ENCODE peak calls at places on chromosomes 4 and X, in nine cellular contexts. One of them, this sample, is unnamed.

GRCh38 chr4:106358899-106359298 is 9.7 kb downstream of the GIMD1 start:
- DNase-seq in upper lobe of right lung: no peak
- DNase-seq in pancreas: no peak
- DNase-seq in CD8-positive, alpha-beta T cell: no peak
- DNase-seq in esophagus squamous epithelium: no peak
- DNase-seq in H9: no peak
- DNase-seq in dorsolateral prefrontal cortex: no peak
- DNase-seq in astrocyte: peak; percentile 90
- DNase-seq in heart left ventricle: no peak
- DNase-seq in this sample: no peak

GRCh38 chr4:139297001-139297410 is 4.3 kb upstream of the NAA15 start:
- DNase-seq in esophagus squamous epithelium: no peak
- DNase-seq in CD8-positive, alpha-beta T cell: no peak
- DNase-seq in upper lobe of right lung: no peak
- DNase-seq in astrocyte: peak; percentile 47
- DNase-seq in dorsolateral prefrontal cortex: no peak
- DNase-seq in pancreas: no peak
- DNase-seq in H9: no peak
- DNase-seq in heart left ventricle: no peak
- DNase-seq in this sample: no peak

GRCh38 chrX:10050481-10050880 is 83.3 kb downstream of the CLDN34 start:
- DNase-seq in upper lobe of right lung: no peak
- DNase-seq in H9: peak; percentile 63
- DNase-seq in CD8-positive, alpha-beta T cell: no peak
- DNase-seq in dorsolateral prefrontal cortex: no peak
- DNase-seq in astrocyte: peak; percentile 70
- DNase-seq in heart left ventricle: peak; percentile 58
- DNase-seq in esophagus squamous epithelium: no peak
- DNase-seq in pancreas: no peak
- DNase-seq in this sample: no peak

GRCh38 chrX:1493317-1493856 is 40.7 kb upstream of the ASMTL start:
- DNase-seq in esophagus squamous epithelium: no peak
- DNase-seq in upper lobe of right lung: peak; percentile 39
- DNase-seq in CD8-positive, alpha-beta T cell: no peak
- DNase-seq in H9: no peak
- DNase-seq in dorsolateral prefrontal cortex: no peak
- DNase-seq in astrocyte: no peak
- DNase-seq in heart left ventricle: no peak
- DNase-seq in pancreas: no peak
- DNase-seq in this sample: no peak

GRCh38 chr4:54660145-54660535 is 2.4 kb downstream of the KIT start:
- DNase-seq in heart left ventricle: no peak
- DNase-seq in esophagus squamous epithelium: no peak
- DNase-seq in H9: no peak
- DNase-seq in dorsolateral prefrontal cortex: no peak
- DNase-seq in CD8-positive, alpha-beta T cell: no peak
- DNase-seq in astrocyte: no peak
- DNase-seq in upper lobe of right lung: no peak
- DNase-seq in pancreas: no peak
- DNase-seq in this sample: no peak

GRCh38 chr4:186485621-186486062 is 69.7 kb downstream of the MTNR1A start:
- DNase-seq in pancreas: no peak
- DNase-seq in H9: no peak
- DNase-seq in CD8-positive, alpha-beta T cell: no peak
- DNase-seq in astrocyte: peak; percentile 16
- DNase-seq in heart left ventricle: no peak
- DNase-seq in upper lobe of right lung: no peak
- DNase-seq in dorsolateral prefrontal cortex: peak; percentile 62
- DNase-seq in esophagus squamous epithelium: no peak
- DNase-seq in this sample: no peak

GRCh38 chrX:107025538-107025937 is 25.5 kb upstream of the MORC4 start:
- DNase-seq in upper lobe of right lung: no peak
- DNase-seq in astrocyte: peak; percentile 2
- DNase-seq in heart left ventricle: no peak
- DNase-seq in esophagus squamous epithelium: no peak
- DNase-seq in dorsolateral prefrontal cortex: no peak
- DNase-seq in H9: no peak
- DNase-seq in pancreas: no peak
- DNase-seq in CD8-positive, alpha-beta T cell: no peak
- DNase-seq in this sample: no peak

GRCh38 chr4:105808459-105809041 is 86.7 kb upstream of the NPNT start:
- DNase-seq in H9: no peak
- DNase-seq in astrocyte: peak; percentile 66
- DNase-seq in pancreas: no peak
- DNase-seq in heart left ventricle: no peak
- DNase-seq in esophagus squamous epithelium: no peak
- DNase-seq in dorsolateral prefrontal cortex: no peak
- DNase-seq in upper lobe of right lung: no peak
- DNase-seq in CD8-positive, alpha-beta T cell: no peak
- DNase-seq in this sample: no peak

GRCh38 chrX:150155396-150156048 is 207.6 kb upstream of the MAMLD1 start:
- DNase-seq in heart left ventricle: peak; percentile 23
- DNase-seq in H9: no peak
- DNase-seq in astrocyte: peak; percentile 40
- DNase-seq in esophagus squamous epithelium: no peak
- DNase-seq in CD8-positive, alpha-beta T cell: no peak
- DNase-seq in dorsolateral prefrontal cortex: no peak
- DNase-seq in pancreas: no peak
- DNase-seq in upper lobe of right lung: no peak
- DNase-seq in this sample: peak; percentile 28

GRCh38 chr4:103099691-103100392 is at the start of gene BDH2:
- DNase-seq in H9: peak; percentile 35
- DNase-seq in pancreas: no peak
- DNase-seq in upper lobe of right lung: no peak
- DNase-seq in heart left ventricle: peak; percentile 64
- DNase-seq in dorsolateral prefrontal cortex: no peak
- DNase-seq in CD8-positive, alpha-beta T cell: peak; percentile 3
- DNase-seq in astrocyte: peak; percentile 92
- DNase-seq in esophagus squamous epithelium: no peak
- DNase-seq in this sample: peak; percentile 73

DNA sequence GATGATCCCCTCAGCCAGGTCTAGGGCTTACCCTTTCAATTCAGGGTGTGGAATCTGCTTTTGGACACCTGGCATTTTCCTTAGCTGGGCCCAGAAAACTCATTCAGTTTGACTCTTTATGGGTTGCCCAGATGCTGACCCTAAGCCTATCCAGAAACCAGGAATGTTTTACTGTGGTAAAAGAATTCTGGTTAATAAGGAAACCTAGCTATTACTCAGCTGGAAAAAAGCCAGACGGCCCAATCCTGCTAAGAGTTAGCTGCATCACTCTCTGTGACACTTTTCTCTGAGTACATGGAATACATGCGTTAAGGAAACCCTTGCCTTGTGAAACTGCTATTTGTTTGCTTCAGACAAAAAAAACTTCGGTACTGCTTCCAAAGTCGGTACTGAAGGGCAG is 28.0 kb downstream of the ING2 start:
- DNase-seq in esophagus squamous epithelium: no peak
- DNase-seq in pancreas: no peak
- DNase-seq in CD8-positive, alpha-beta T cell: no peak
- DNase-seq in dorsolateral prefrontal cortex: no peak
- DNase-seq in astrocyte: peak; percentile 81
- DNase-seq in H9: no peak
- DNase-seq in heart left ventricle: no peak
- DNase-seq in upper lobe of right lung: no peak
- DNase-seq in this sample: no peak
- H3K27me3 ChIP-seq in esophagus squamous epithelium: no peaks in the 10 kb centered on the region
- H3K27me3 ChIP-seq in pancreas: no peaks in the 10 kb centered on the region
- H3K27me3 ChIP-seq in CD8-positive, alpha-beta T cell: no peaks in the 10 kb centered on the region
- H3K27me3 ChIP-seq in dorsolateral prefrontal cortex: no peaks in the 10 kb centered on the region
- H3K27me3 ChIP-seq in astrocyte: peaks cover 35% of the 10 kb centered on the region
- H3K27me3 ChIP-seq in H9: no peaks in the 10 kb centered on the region
- H3K27me3 ChIP-seq in heart left ventricle: peaks cover 21% of the 10 kb centered on the region
- H3K27me3 ChIP-seq in upper lobe of right lung: no peaks in the 10 kb centered on the region
- H3K27me3 ChIP-seq in this sample: peaks cover 3% of the 10 kb centered on the region

DNA sequence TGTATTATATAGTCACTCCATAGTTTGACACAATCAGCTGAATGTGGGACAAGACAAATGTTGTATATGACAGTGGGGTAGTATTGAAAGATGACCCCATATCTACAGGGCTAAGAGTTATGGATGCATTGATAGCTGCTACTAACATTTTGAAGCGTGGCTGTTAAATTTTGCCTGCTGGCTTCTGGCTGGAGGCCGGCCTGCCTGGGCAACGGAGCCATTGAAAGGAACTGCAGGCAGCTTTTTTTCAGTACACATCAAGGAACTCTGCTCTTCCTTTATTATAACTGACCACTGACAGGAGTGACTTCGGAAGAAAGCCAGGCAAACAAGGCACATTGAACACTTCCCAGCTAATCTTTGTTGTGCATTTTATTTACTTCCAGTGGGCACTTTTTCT is 76.1 kb upstream of the TMEM33 start:
- DNase-seq in astrocyte: no peak
- DNase-seq in esophagus squamous epithelium: no peak
- DNase-seq in heart left ventricle: no peak
- DNase-seq in dorsolateral prefrontal cortex: no peak
- DNase-seq in pancreas: no peak
- DNase-seq in upper lobe of right lung: no peak
- DNase-seq in CD8-positive, alpha-beta T cell: no peak
- DNase-seq in H9: no peak
- DNase-seq in this sample: no peak
- H3K27me3 ChIP-seq in astrocyte: peaks cover 24% of the 10 kb centered on the region
- H3K27me3 ChIP-seq in esophagus squamous epithelium: no peaks in the 10 kb centered on the region
- H3K27me3 ChIP-seq in heart left ventricle: peaks cover 54% of the 10 kb centered on the region
- H3K27me3 ChIP-seq in dorsolateral prefrontal cortex: no peaks in the 10 kb centered on the region
- H3K27me3 ChIP-seq in pancreas: no peaks in the 10 kb centered on the region
- H3K27me3 ChIP-seq in upper lobe of right lung: peaks cover 46% of the 10 kb centered on the region
- H3K27me3 ChIP-seq in CD8-positive, alpha-beta T cell: no peaks in the 10 kb centered on the region
- H3K27me3 ChIP-seq in H9: peaks cover 4% of the 10 kb centered on the region
- H3K27me3 ChIP-seq in this sample: no peaks in the 10 kb centered on the region

GRCh38 chr4:187501731-187502130 is 493.8 kb upstream of the ZFP42 start:
- DNase-seq in astrocyte: no peak
- DNase-seq in upper lobe of right lung: no peak
- DNase-seq in pancreas: no peak
- DNase-seq in dorsolateral prefrontal cortex: no peak
- DNase-seq in CD8-positive, alpha-beta T cell: no peak
- DNase-seq in H9: no peak
- DNase-seq in esophagus squamous epithelium: no peak
- DNase-seq in heart left ventricle: no peak
- DNase-seq in this sample: no peak

GRCh38 chr4:187499961-187500360 is 495.6 kb upstream of the ZFP42 start:
- DNase-seq in H9: no peak
- DNase-seq in pancreas: no peak
- DNase-seq in CD8-positive, alpha-beta T cell: no peak
- DNase-seq in upper lobe of right lung: no peak
- DNase-seq in astrocyte: no peak
- DNase-seq in heart left ventricle: no peak
- DNase-seq in esophagus squamous epithelium: no peak
- DNase-seq in dorsolateral prefrontal cortex: no peak
- DNase-seq in this sample: no peak

GRCh38 chr4:187504974-187505797 is 490.4 kb upstream of the ZFP42 start:
- DNase-seq in esophagus squamous epithelium: no peak
- DNase-seq in H9: peak; percentile 56
- DNase-seq in upper lobe of right lung: peak; percentile 62
- DNase-seq in dorsolateral prefrontal cortex: no peak
- DNase-seq in pancreas: no peak
- DNase-seq in astrocyte: no peak
- DNase-seq in CD8-positive, alpha-beta T cell: no peak
- DNase-seq in heart left ventricle: no peak
- DNase-seq in this sample: no peak
- H3K27me3 ChIP-seq in esophagus squamous epithelium: no peaks in the 10 kb centered on the region
- H3K27me3 ChIP-seq in H9: no peaks in the 10 kb centered on the region
- H3K27me3 ChIP-seq in upper lobe of right lung: no peaks in the 10 kb centered on the region
- H3K27me3 ChIP-seq in dorsolateral prefrontal cortex: no peaks in the 10 kb centered on the region
- H3K27me3 ChIP-seq in pancreas: no peaks in the 10 kb centered on the region
- H3K27me3 ChIP-seq in astrocyte: no peaks in the 10 kb centered on the region
- H3K27me3 ChIP-seq in CD8-positive, alpha-beta T cell: no peaks in the 10 kb centered on the region
- H3K27me3 ChIP-seq in heart left ventricle: no peaks in the 10 kb centered on the region
- H3K27me3 ChIP-seq in this sample: no peaks in the 10 kb centered on the region

DNA sequence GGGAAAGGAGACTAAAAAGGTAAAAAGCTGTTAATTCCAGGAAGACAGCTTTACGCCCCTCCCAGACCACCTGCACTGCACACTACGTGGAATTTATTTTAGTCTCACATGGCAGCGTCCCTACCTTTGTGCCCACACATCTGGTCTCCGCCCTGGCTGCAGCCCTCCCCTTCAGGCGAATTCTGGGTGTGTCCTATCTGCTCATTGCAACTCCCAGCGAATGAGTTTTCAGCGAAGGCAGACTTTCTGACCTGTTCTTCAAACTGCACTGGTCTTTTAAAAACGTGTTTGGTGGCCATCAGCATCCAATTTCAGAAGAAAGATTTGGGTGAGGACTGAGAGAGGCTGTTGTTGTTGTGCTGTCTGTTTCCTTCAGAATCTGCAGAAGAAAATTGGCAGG is 4.0 kb downstream of the TLR8 start:
- DNase-seq in CD8-positive, alpha-beta T cell: no peak
- DNase-seq in astrocyte: no peak
- DNase-seq in heart left ventricle: no peak
- DNase-seq in pancreas: no peak
- DNase-seq in dorsolateral prefrontal cortex: no peak
- DNase-seq in upper lobe of right lung: no peak
- DNase-seq in esophagus squamous epithelium: no peak
- DNase-seq in H9: no peak
- DNase-seq in this sample: no peak
- H3K27me3 ChIP-seq in CD8-positive, alpha-beta T cell: no peaks in the 10 kb centered on the region
- H3K27me3 ChIP-seq in astrocyte: no peaks in the 10 kb centered on the region
- H3K27me3 ChIP-seq in heart left ventricle: peaks cover 43% of the 10 kb centered on the region
- H3K27me3 ChIP-seq in pancreas: no peaks in the 10 kb centered on the region
- H3K27me3 ChIP-seq in dorsolateral prefrontal cortex: peaks cover 6% of the 10 kb centered on the region
- H3K27me3 ChIP-seq in upper lobe of right lung: no peaks in the 10 kb centered on the region
- H3K27me3 ChIP-seq in esophagus squamous epithelium: no peaks in the 10 kb centered on the region
- H3K27me3 ChIP-seq in H9: no peaks in the 10 kb centered on the region
- H3K27me3 ChIP-seq in this sample: no peaks in the 10 kb centered on the region

GRCh38 chrX:50860518-50860917 is 46.5 kb upstream of the SHROOM4 start:
- DNase-seq in astrocyte: no peak
- DNase-seq in pancreas: no peak
- DNase-seq in esophagus squamous epithelium: no peak
- DNase-seq in upper lobe of right lung: no peak
- DNase-seq in CD8-positive, alpha-beta T cell: no peak
- DNase-seq in H9: no peak
- DNase-seq in dorsolateral prefrontal cortex: no peak
- DNase-seq in heart left ventricle: no peak
- DNase-seq in this sample: no peak

GRCh38 chrX:50863471-50863870 is 47.1 kb upstream of the BMP15 start:
- DNase-seq in pancreas: no peak
- DNase-seq in dorsolateral prefrontal cortex: no peak
- DNase-seq in CD8-positive, alpha-beta T cell: no peak
- DNase-seq in heart left ventricle: no peak
- DNase-seq in H9: no peak
- DNase-seq in upper lobe of right lung: no peak
- DNase-seq in esophagus squamous epithelium: no peak
- DNase-seq in astrocyte: no peak
- DNase-seq in this sample: no peak

GRCh38 chrX:50853399-50853798 is 39.4 kb upstream of the SHROOM4 start:
- DNase-seq in dorsolateral prefrontal cortex: no peak
- DNase-seq in upper lobe of right lung: no peak
- DNase-seq in astrocyte: no peak
- DNase-seq in H9: no peak
- DNase-seq in esophagus squamous epithelium: no peak
- DNase-seq in heart left ventricle: no peak
- DNase-seq in CD8-positive, alpha-beta T cell: no peak
- DNase-seq in pancreas: no peak
- DNase-seq in this sample: peak; percentile 18

GRCh38 chrX:50858548-50858947 is 44.6 kb upstream of the SHROOM4 start:
- DNase-seq in CD8-positive, alpha-beta T cell: no peak
- DNase-seq in H9: no peak
- DNase-seq in pancreas: no peak
- DNase-seq in dorsolateral prefrontal cortex: no peak
- DNase-seq in astrocyte: no peak
- DNase-seq in esophagus squamous epithelium: no peak
- DNase-seq in upper lobe of right lung: no peak
- DNase-seq in heart left ventricle: no peak
- DNase-seq in this sample: no peak
- H3K27me3 ChIP-seq in CD8-positive, alpha-beta T cell: no peaks in the 10 kb centered on the region
- H3K27me3 ChIP-seq in H9: no peaks in the 10 kb centered on the region
- H3K27me3 ChIP-seq in pancreas: peaks cover 3% of the 10 kb centered on the region
- H3K27me3 ChIP-seq in dorsolateral prefrontal cortex: no peaks in the 10 kb centered on the region
- H3K27me3 ChIP-seq in astrocyte: no peaks in the 10 kb centered on the region
- H3K27me3 ChIP-seq in esophagus squamous epithelium: no peaks in the 10 kb centered on the region
- H3K27me3 ChIP-seq in upper lobe of right lung: no peaks in the 10 kb centered on the region
- H3K27me3 ChIP-seq in heart left ventricle: peaks cover 4% of the 10 kb centered on the region
- H3K27me3 ChIP-seq in this sample: no peaks in the 10 kb centered on the region